ENCODE peak calls at places on chromosome 17, in nine cellular contexts. A is effector memory CD4-positive, alpha-beta T cell; C is CD8-positive, alpha-beta memory T cell; K is fibroblast of lung; G is sigmoid colon; J is PC-3; M is naive thymus-derived CD4-positive, alpha-beta T cell; Q is NB4; H is adrenal gland. B is an unnamed sample.

GRCh38 chr17:27078296-27078695 is 215.6 kb upstream of the WSB1 start:
- DNase-seq in A (no peak), C (no peak), K (no peak), G (no peak), J (no peak), M (no peak), Q (no peak), H (no peak), B (no peak)

GRCh38 chr17:64115871-64116534 is 13.9 kb downstream of the ERN1 start:
- DNase-seq in A (no peak), C (no peak), K (peak), G (no peak), J (peak), M (no peak), Q (peak), H (no peak), B (no peak)

GRCh38 chr17:35546489-35546888 is 9.0 kb upstream of the SLFN12L start:
- DNase-seq in A (no peak), C (no peak), K (no peak), G (no peak), J (no peak), M (no peak), Q (no peak), H (no peak), B (no peak)

GRCh38 chr17:10743316-10744009 is 13.6 kb upstream of the TMEM220 start:
- DNase-seq in A (no peak), C (no peak), K (peak), G (peak), J (peak), M (no peak), Q (no peak), H (no peak), B (no peak)

GRCh38 chr17:50145532-50146229 is 4.8 kb downstream of the PPP1R9B start:
- DNase-seq in A (no peak), C (no peak), K (no peak), G (no peak), J (no peak), M (no peak), Q (no peak), H (no peak), B (no peak)

GRCh38 chr17:77146882-77147281 is 6.1 kb downstream of the SEC14L1 start:
- DNase-seq in A (no peak), C (no peak), K (no peak), G (no peak), J (no peak), M (no peak), Q (no peak), H (peak), B (no peak)

GRCh38 chr17:61488878-61489718 is 36.9 kb downstream of the TBX4 start:
- DNase-seq in A (no peak), C (no peak), K (no peak), G (no peak), J (no peak), M (no peak), Q (no peak), H (no peak), B (no peak)

GRCh38 chr17:28738680-28739384 is 5.0 kb upstream of the TRAF4 start:
- DNase-seq in A (peak), C (no peak), K (no peak), G (no peak), J (no peak), M (no peak), Q (no peak), H (no peak), B (no peak)

GRCh38 chr17:18033442-18034099 is 5.4 kb downstream of the ATPAF2 start:
- DNase-seq in A (peak), C (peak), K (peak), G (no peak), J (peak), M (peak), Q (peak), H (peak), B (peak)

GRCh38 chr17:82267575-82268379 is 5.7 kb downstream of the CSNK1D start:
- DNase-seq in A (no peak), C (no peak), K (peak), G (peak), J (peak), M (no peak), Q (peak), H (peak), B (no peak)

GRCh38 chr17:46842835-46843234 is 8.5 kb upstream of the WNT9B start:
- DNase-seq in A (no peak), C (no peak), K (no peak), G (no peak), J (peak), M (no peak), Q (no peak), H (no peak), B (no peak)

GRCh38 chr17:46837521-46837920 is 13.9 kb upstream of the WNT9B start:
- DNase-seq in A (no peak), C (no peak), K (no peak), G (no peak), J (no peak), M (no peak), Q (no peak), H (no peak), B (no peak)

GRCh38 chr17:46839211-46839610 is 12.2 kb upstream of the WNT9B start:
- DNase-seq in A (no peak), C (no peak), K (no peak), G (no peak), J (no peak), M (no peak), Q (no peak), H (no peak), B (no peak)

GRCh38 chr17:46836500-46836899 is 14.9 kb upstream of the WNT9B start:
- DNase-seq in A (no peak), C (no peak), K (no peak), G (no peak), J (no peak), M (no peak), Q (no peak), H (no peak), B (no peak)

DNA sequence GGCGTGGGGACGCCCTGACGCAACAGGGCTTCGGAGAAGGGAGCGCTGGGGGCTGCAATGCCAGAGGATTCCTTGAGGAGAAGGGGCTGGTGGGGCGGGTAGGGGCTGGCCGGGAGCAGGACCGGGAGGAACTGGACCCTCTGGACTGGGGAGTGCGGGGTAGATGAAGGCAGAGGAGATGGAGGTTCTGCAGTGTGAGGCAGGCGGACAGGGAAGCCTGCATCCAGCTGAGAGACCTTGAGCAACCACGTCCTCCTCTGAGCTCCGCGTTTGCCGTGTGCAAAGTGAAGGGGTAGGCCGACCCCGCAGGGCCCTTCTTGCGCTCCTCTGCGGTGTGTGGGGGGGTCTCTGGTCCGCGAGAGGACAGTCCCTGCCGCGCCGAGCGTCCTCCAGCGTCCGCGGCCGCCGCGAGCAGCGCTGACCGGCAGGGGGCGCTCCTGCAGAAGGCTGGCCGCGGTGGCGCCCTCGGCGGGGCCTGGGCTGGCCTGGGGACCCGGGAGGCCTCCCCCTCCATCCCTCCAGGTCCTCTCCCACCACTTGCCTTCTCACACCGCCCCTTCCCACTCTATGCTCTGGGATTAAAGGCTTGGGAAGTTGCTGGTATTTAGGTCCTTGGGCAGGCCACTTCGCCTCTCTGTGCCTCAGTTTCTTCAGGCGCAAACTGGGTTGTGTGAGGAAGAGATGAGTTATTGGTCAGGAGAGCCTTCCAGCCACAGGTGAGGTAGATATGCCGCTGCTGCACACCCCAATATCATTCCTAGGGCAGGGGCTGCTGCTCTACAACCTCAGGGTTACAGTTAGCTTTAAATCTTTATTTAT is 9.6 kb upstream of the WNT9B start:
- DNase-seq in A (no peak), C (no peak), K (no peak), G (no peak), J (peak), M (peak), Q (peak), H (no peak), B (peak)
- H3K4me3 ChIP-seq in A (no peak), C (no peak), K (no peak), G (no peak), J (peak), M (no peak), Q (no peak), H (no peak), B (no peak)

DNA sequence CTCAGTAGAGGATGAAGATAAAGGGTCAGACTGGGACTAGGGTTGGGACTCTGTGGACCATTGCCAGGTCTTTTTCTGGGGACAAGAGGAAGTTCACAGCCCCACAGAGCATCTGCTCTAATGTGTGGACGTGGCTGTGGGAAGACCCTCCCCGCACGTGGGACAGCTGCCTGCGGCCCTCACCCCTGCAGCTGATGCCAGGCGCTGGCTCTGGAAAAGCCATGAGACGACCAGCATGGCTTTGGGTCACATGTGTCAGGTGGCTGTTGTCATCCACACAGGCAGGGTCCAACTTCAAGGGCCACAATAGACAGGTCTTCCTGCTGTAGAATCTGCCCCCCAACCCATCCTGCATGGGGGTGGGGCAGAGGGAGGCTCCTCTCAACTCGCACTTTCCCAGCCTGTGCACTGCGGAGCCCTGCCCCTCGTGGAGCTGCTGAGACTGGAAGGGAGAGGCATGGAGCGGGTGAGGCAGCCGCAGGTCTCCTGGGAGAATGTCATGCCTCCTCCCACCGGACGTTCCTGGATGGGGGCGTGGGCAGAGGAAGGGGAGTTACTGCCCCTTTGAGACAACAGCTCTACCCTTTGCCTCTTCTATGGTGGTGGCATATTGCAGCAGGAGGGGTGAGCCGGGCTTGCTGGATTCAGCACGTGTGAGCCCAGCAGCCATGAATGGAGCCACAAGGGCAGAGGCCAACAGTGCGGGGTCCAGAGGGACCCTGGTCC is 53.4 kb downstream of the PIMREG start:
- DNase-seq in A (no peak), C (no peak), K (no peak), G (peak), J (no peak), M (no peak), Q (peak), H (peak), B (no peak)
- H3K4me3 ChIP-seq in A (no peak), C (no peak), K (no peak), G (no peak), J (no peak), M (no peak), Q (no peak), H (no peak), B (no peak)

GRCh38 chr17:14332331-14332730 is 31.4 kb downstream of the HS3ST3B1 start:
- DNase-seq in A (no peak), C (no peak), K (no peak), G (no peak), J (no peak), M (no peak), Q (no peak), H (no peak), B (no peak)

GRCh38 chr17:14334919-14335318 is 34.0 kb downstream of the HS3ST3B1 start:
- DNase-seq in A (no peak), C (no peak), K (no peak), G (no peak), J (no peak), M (no peak), Q (peak), H (no peak), B (no peak)

GRCh38 chr17:14333506-14333905 is 32.6 kb downstream of the HS3ST3B1 start:
- DNase-seq in A (no peak), C (no peak), K (no peak), G (no peak), J (no peak), M (no peak), Q (no peak), H (no peak), B (no peak)

GRCh38 chr17:14336418-14336817 is 35.5 kb downstream of the HS3ST3B1 start:
- DNase-seq in A (no peak), C (no peak), K (no peak), G (no peak), J (no peak), M (no peak), Q (no peak), H (no peak), B (no peak)

GRCh38 chr17:14334261-14334860 is 33.5 kb downstream of the HS3ST3B1 start:
- DNase-seq in A (no peak), C (no peak), K (no peak), G (no peak), J (no peak), M (no peak), Q (no peak), H (no peak), B (no peak)
- H3K4me3 ChIP-seq in A (no peak), C (no peak), K (no peak), G (no peak), J (no peak), M (no peak), Q (no peak), H (no peak), B (no peak)

DNA sequence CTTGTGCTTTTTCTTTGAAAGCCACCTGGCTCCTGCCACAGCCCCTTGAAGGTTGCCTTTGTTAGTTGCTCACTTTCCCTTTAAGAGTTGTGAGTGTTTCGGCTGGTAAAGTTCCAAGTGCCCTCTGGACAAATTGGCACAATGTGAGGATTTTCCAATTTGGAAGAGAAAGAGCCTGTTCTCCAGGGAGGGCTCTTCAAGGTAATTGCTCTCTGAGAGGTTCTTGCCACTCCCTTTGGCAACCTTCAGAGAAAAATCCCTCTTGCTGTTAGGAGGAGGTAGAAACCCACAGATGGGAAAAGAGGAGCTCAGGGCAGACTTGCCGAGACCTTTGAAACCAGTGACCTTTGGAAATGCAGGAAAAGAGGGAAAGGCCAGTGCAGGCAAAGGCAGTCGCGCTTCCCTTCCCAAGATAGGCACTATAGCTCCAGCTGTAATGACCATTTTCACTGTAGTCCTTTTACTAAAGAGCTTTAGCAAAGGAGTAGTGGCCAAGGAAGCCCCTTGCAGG is 49.0 kb upstream of the AKAP1 start:
- DNase-seq in A (no peak), C (no peak), K (no peak), G (no peak), J (peak), M (no peak), Q (no peak), H (no peak), B (peak)
- H3K4me3 ChIP-seq in A (no peak), C (no peak), K (no peak), G (no peak), J (no peak), M (no peak), Q (no peak), H (no peak), B (no peak)

GRCh38 chr17:74351552-74352210 is 10.0 kb downstream of the BTBD17 start:
- DNase-seq in A (no peak), C (no peak), K (no peak), G (no peak), J (no peak), M (no peak), Q (no peak), H (no peak), B (no peak)
- H3K4me3 ChIP-seq in A (no peak), C (no peak), K (no peak), G (no peak), J (no peak), M (no peak), Q (no peak), H (no peak), B (no peak)

DNA sequence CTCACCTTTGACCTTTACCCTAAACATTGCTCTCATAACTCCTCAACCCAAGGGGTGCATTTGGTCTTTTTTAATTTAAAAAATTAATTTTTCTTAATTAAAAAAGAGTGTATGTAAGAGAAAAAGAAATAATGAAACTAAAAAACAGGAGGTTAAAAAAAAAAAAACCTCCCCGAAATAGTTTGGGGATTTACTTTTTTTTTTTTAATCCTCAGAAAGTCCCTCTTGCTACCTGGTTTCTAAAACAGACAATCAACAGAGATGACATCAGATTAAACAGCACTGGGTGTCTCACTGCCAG is 301.3 kb downstream of the SOX9 start:
- DNase-seq in A (no peak), C (no peak), K (no peak), G (no peak), J (no peak), M (no peak), Q (no peak), H (no peak), B (no peak)
- H3K4me3 ChIP-seq in A (no peak), C (no peak), K (no peak), G (no peak), J (peak), M (no peak), Q (no peak), H (no peak), B (no peak)

DNA sequence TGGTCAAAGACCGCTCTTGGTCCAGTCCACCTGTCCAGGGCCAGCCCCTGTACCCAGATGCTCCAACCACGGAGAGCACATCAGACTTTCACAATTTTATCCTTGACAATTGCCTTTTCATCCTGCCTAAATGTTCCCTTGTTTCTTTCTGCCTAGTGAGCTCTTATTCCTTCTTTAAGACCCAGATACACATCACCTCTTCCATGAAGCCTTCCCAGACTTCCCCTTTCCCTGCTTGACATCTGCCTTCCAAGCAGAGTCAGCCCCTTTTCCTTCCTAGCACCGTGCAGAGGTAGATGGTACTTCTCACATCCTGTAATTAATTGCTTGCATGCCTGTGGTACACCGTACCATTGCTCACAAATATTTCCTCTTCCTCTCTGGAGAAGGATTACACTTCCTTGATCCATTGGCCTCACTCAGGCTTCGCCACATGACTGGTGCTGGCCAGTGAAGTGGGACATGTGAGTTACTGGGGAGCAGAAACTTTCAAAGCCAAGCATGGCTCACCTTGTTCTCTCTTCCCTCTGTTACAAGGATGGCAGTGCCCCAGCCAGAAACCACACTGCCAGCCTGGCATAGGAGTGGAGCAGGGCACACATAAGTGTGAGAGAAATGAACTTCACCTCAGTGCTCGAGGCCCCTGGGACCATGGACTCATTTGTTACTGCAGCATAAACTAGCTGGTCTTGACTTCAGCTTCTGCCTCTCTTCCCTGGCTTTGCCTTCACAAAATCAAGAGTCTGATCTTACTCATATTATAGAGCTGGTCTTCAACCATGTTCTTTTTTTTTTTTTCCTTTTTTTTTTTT is 44.0 kb downstream of the SOST start:
- DNase-seq in A (no peak), C (no peak), K (peak), G (no peak), J (peak), M (no peak), Q (no peak), H (no peak), B (no peak)
- H3K4me3 ChIP-seq in A (no peak), C (no peak), K (no peak), G (no peak), J (peak), M (no peak), Q (no peak), H (no peak), B (no peak)

GRCh38 chr17:7341842-7342241 is 5.5 kb downstream of the ACAP1 start:
- DNase-seq in A (no peak), C (no peak), K (no peak), G (no peak), J (no peak), M (no peak), Q (no peak), H (no peak), B (no peak)

GRCh38 chr17:7334938-7335538 is 1.3 kb upstream of the ACAP1 start:
- DNase-seq in A (no peak), C (no peak), K (no peak), G (no peak), J (no peak), M (no peak), Q (no peak), H (no peak), B (no peak)

GRCh38 chr17:7340179-7340578 is 3.9 kb downstream of the ACAP1 start:
- DNase-seq in A (no peak), C (no peak), K (no peak), G (no peak), J (peak), M (no peak), Q (peak), H (no peak), B (no peak)

DNA sequence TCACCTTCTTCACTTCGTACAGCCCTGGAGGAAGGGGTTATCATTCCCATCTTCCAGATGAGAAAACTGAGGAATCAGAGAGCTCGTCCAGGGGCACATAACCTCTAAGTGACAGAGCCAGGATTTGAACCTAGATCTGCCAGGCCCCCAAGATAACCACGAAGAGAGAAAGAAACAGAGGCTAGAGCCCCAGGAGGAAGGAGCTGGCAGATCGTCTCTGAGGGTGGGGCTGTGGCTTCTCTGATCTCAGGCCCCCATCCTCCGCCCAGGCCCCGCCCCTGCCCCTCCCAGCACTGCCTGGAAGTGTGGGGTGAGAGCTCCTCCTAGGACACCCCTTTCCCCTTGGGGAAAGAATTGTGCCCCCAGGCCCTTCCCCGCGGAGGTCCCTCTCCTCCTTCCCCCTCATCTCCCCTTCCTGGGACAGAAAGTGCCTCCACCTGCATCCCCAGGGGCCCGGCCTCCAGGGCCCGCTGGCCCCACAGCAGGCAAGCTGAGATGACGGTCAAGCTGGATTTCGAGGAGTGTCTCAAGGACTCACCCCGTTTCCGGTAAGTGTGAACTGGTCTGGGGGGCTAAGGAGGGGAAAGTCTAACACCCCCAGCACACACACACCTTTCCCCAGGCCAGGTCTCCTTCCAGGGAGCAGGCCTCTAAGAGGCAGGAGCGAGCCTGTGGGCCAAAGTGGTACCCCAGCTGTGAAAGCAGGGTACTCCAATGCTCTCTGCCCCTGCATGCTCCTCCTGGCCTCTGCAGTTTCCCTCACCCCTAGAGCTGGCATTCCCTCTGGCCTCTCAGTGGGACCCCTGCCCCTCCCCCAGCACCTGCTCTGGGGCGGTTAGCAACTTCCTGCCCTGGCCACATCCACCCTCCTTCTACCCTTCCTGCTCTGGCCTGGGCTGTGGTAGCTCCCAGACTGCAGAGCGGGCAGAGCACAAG is at the start of gene ACAP1:
- DNase-seq in A (peak), C (peak), K (no peak), G (no peak), J (no peak), M (peak), Q (peak), H (no peak), B (no peak)
- H3K4me3 ChIP-seq in A (peak), C (peak), K (no peak), G (no peak), J (no peak), M (peak), Q (peak), H (no peak), B (no peak)

B was measured in HAP-1.